ENCODE peak calls at places on chromosomes 6 and 20, in five cellular contexts. P, L, S, F and U are unnamed samples.

GRCh38 chr6:109713097-109713496 is 22.0 kb downstream of the FIG4 start:
- DNase-seq in P (no peak), L (no peak), S (peak; percentile 45), F (no peak), U (no peak)

GRCh38 chr6:7390218-7390878 is 740 bp downstream of the RIOK1 start:
- DNase-seq in P (no peak), L (no peak), S (no peak), F (no peak), U (no peak)

GRCh38 chr20:10557685-10558084 is 116.1 kb downstream of the JAG1 start:
- DNase-seq in P (no peak), L (no peak), S (no peak), F (no peak), U (no peak)

GRCh38 chr6:107046316-107046715 is 18.3 kb downstream of the MTRES1 start:
- DNase-seq in P (no peak), L (no peak), S (no peak), F (no peak), U (no peak)

GRCh38 chr6:16681260-16681873 is 79.9 kb downstream of the ATXN1 start:
- DNase-seq in P (no peak), L (no peak), S (no peak), F (no peak), U (no peak)

GRCh38 chr6:17413313-17413750 is 19.9 kb downstream of the CAP2 start:
- DNase-seq in P (no peak), L (no peak), S (no peak), F (no peak), U (no peak)

GRCh38 chr6:48641544-48641943 is 530.5 kb upstream of the PTCHD4 start:
- DNase-seq in P (no peak), L (no peak), S (no peak), F (no peak), U (no peak)

GRCh38 chr20:45052698-45053440 is 48.1 kb downstream of the KCNS1 start:
- DNase-seq in P (no peak), L (peak; percentile 29), S (no peak), F (no peak), U (no peak)

GRCh38 chr20:20454850-20455627 is 87.1 kb downstream of the INSM1 start:
- DNase-seq in P (no peak), L (no peak), S (no peak), F (no peak), U (no peak)

GRCh38 chr20:56875052-56875663 is 246.1 kb downstream of the TFAP2C start:
- DNase-seq in P (no peak), L (no peak), S (no peak), F (no peak), U (no peak)

GRCh38 chr6:72865467-72865866 is 243.6 kb downstream of the KCNQ5 start:
- DNase-seq in P (no peak), L (no peak), S (no peak), F (no peak), U (no peak)

GRCh38 chr6:6592836-6593235 is 4.3 kb downstream of the LY86 start:
- DNase-seq in P (no peak), L (no peak), S (no peak), F (no peak), U (no peak)

GRCh38 chr6:63598251-63599036 is 26.2 kb downstream of the LOC128125822 start:
- DNase-seq in P (peak; percentile 63), L (peak; percentile 62), S (peak; percentile 71), F (peak; percentile 72), U (peak; percentile 59)

GRCh38 chr6:33198853-33199436 is 1.5 kb downstream of the RXRB start:
- DNase-seq in P (no peak), L (no peak), S (no peak), F (no peak), U (no peak)

GRCh38 chr20:63529861-63530787 is 7.1 kb downstream of the PTK6 start:
- DNase-seq in P (no peak), L (no peak), S (peak; percentile 59), F (no peak), U (no peak)

GRCh38 chr20:62695448-62696414 is 12.9 kb upstream of the NTSR1 start:
- DNase-seq in P (no peak), L (no peak), S (no peak), F (no peak), U (no peak)

GRCh38 chr6:141401851-141402250 is 730.9 kb upstream of the GJE1 start:
- DNase-seq in P (no peak), L (no peak), S (no peak), F (no peak), U (no peak)

GRCh38 chr20:37479275-37479674 is 41.8 kb upstream of the NNAT start:
- DNase-seq in P (no peak), L (no peak), S (no peak), F (no peak), U (no peak)

GRCh38 chr6:41252401-41252800 is 24.3 kb downstream of the TREML4 start:
- DNase-seq in P (no peak), L (no peak), S (no peak), F (no peak), U (no peak)

GRCh38 chr20:63222541-63222940 is 6.6 kb upstream of the YTHDF1 start:
- DNase-seq in P (no peak), L (no peak), S (peak; percentile 68), F (no peak), U (no peak)

GRCh38 chr20:47784599-47785320 is 521 bp downstream of the SULF2 start:
- DNase-seq in P (no peak), L (no peak), S (peak; percentile 84), F (no peak), U (no peak)

GRCh38 chr20:15642676-15643075 is 930.6 kb downstream of the KIF16B start:
- DNase-seq in P (no peak), L (no peak), S (no peak), F (no peak), U (no peak)

GRCh38 chr6:146847426-146847825 is 248.7 kb downstream of the ADGB start:
- DNase-seq in P (no peak), L (no peak), S (no peak), F (no peak), U (no peak)

GRCh38 chr6:169994734-169995133 is 243.3 kb downstream of the ERMARD start:
- DNase-seq in P (no peak), L (no peak), S (no peak), F (no peak), U (no peak)

GRCh38 chr6:144844596-144844995 is 559.5 kb downstream of the UTRN start:
- DNase-seq in P (no peak), L (no peak), S (no peak), F (no peak), U (no peak)